ENCODE peak calls at places on chromosomes 13 and 19, in five cellular contexts. One of them, this sample, is unnamed.

GRCh38 chr19:50818859-50819472 is 4.6 kb downstream of the KLK1 start:
- DNase-seq in iPS-NIHi11: no peak
- DNase-seq in activated T-helper 1 cell treated with anti-CD3 and anti-CD28 coated beads, Interleukin-2, amount 50 U/mL, for 16 hours: no peak
- DNase-seq in stimulated activated CD4-positive, alpha-beta T cell treated with anti-CD3 and anti-CD28 coated beads, Interleukin-4, amount 100 ng/mL, for 1 hour: no peak
- DNase-seq in SK-MEL-5: no peak
- DNase-seq in this sample: no peak

GRCh38 chr13:20623000-20623399 is 56.0 kb downstream of the IFT88 start:
- DNase-seq in iPS-NIHi11: no peak
- DNase-seq in activated T-helper 1 cell treated with anti-CD3 and anti-CD28 coated beads, Interleukin-2, amount 50 U/mL, for 16 hours: no peak
- DNase-seq in stimulated activated CD4-positive, alpha-beta T cell treated with anti-CD3 and anti-CD28 coated beads, Interleukin-4, amount 100 ng/mL, for 1 hour: no peak
- DNase-seq in SK-MEL-5: no peak
- DNase-seq in this sample: no peak

GRCh38 chr19:4913996-4914735 is 4.9 kb downstream of the UHRF1 start:
- DNase-seq in iPS-NIHi11: no peak
- DNase-seq in activated T-helper 1 cell treated with anti-CD3 and anti-CD28 coated beads, Interleukin-2, amount 50 U/mL, for 16 hours: peak; percentile 8
- DNase-seq in stimulated activated CD4-positive, alpha-beta T cell treated with anti-CD3 and anti-CD28 coated beads, Interleukin-4, amount 100 ng/mL, for 1 hour: no peak
- DNase-seq in SK-MEL-5: no peak
- DNase-seq in this sample: no peak

GRCh38 chr13:52984881-52985363 is 43.7 kb upstream of the OLFM4 start:
- DNase-seq in iPS-NIHi11: no peak
- DNase-seq in activated T-helper 1 cell treated with anti-CD3 and anti-CD28 coated beads, Interleukin-2, amount 50 U/mL, for 16 hours: no peak
- DNase-seq in stimulated activated CD4-positive, alpha-beta T cell treated with anti-CD3 and anti-CD28 coated beads, Interleukin-4, amount 100 ng/mL, for 1 hour: no peak
- DNase-seq in SK-MEL-5: no peak
- DNase-seq in this sample: no peak

GRCh38 chr13:107964356-107964755 is 251.0 kb downstream of the LIG4 start:
- DNase-seq in iPS-NIHi11: no peak
- DNase-seq in activated T-helper 1 cell treated with anti-CD3 and anti-CD28 coated beads, Interleukin-2, amount 50 U/mL, for 16 hours: no peak
- DNase-seq in stimulated activated CD4-positive, alpha-beta T cell treated with anti-CD3 and anti-CD28 coated beads, Interleukin-4, amount 100 ng/mL, for 1 hour: no peak
- DNase-seq in SK-MEL-5: no peak
- DNase-seq in this sample: no peak

GRCh38 chr19:19579533-19580361 is 38.7 kb downstream of the PBX4 start:
- DNase-seq in iPS-NIHi11: no peak
- DNase-seq in activated T-helper 1 cell treated with anti-CD3 and anti-CD28 coated beads, Interleukin-2, amount 50 U/mL, for 16 hours: no peak
- DNase-seq in stimulated activated CD4-positive, alpha-beta T cell treated with anti-CD3 and anti-CD28 coated beads, Interleukin-4, amount 100 ng/mL, for 1 hour: no peak
- DNase-seq in SK-MEL-5: no peak
- DNase-seq in this sample: no peak

GRCh38 chr19:2711175-2711936 is 8.9 kb upstream of the GNG7 start:
- DNase-seq in iPS-NIHi11: no peak
- DNase-seq in activated T-helper 1 cell treated with anti-CD3 and anti-CD28 coated beads, Interleukin-2, amount 50 U/mL, for 16 hours: no peak
- DNase-seq in stimulated activated CD4-positive, alpha-beta T cell treated with anti-CD3 and anti-CD28 coated beads, Interleukin-4, amount 100 ng/mL, for 1 hour: no peak
- DNase-seq in SK-MEL-5: no peak
- DNase-seq in this sample: no peak

GRCh38 chr19:38204728-38205127 is 19.3 kb downstream of the DPF1 start:
- DNase-seq in iPS-NIHi11: no peak
- DNase-seq in activated T-helper 1 cell treated with anti-CD3 and anti-CD28 coated beads, Interleukin-2, amount 50 U/mL, for 16 hours: no peak
- DNase-seq in stimulated activated CD4-positive, alpha-beta T cell treated with anti-CD3 and anti-CD28 coated beads, Interleukin-4, amount 100 ng/mL, for 1 hour: no peak
- DNase-seq in SK-MEL-5: no peak
- DNase-seq in this sample: no peak

This sample was measured in prostate gland.